ENCODE peak calls at places on chromosome 16, in six cellular contexts. V, L, H, P, S and D are unnamed samples.

GRCh38 chr16:73504591-73504990 is 456.7 kb upstream of the ZFHX3 start:
- DNase-seq in V (no peak), L (no peak), H (no peak), P (no peak), S (no peak), D (no peak)

GRCh38 chr16:24508614-24509013 is 30.8 kb upstream of the RBBP6 start:
- DNase-seq in V (no peak), L (no peak), H (peak; percentile 79), P (no peak), S (peak; percentile 56), D (peak; percentile 40)

GRCh38 chr16:49497466-49497865 is 123.9 kb downstream of the C16orf78 start:
- DNase-seq in V (no peak), L (no peak), H (no peak), P (no peak), S (no peak), D (no peak)

GRCh38 chr16:68356249-68356918 is 45.6 kb downstream of the PRMT7 start:
- DNase-seq in V (no peak), L (peak; percentile 21), H (no peak), P (no peak), S (no peak), D (peak; percentile 75)

GRCh38 chr16:77359065-77359502 is 75.8 kb downstream of the ADAMTS18 start:
- DNase-seq in V (no peak), L (no peak), H (peak; percentile 0), P (no peak), S (no peak), D (no peak)

GRCh38 chr16:80804061-80804450 is 342 bp downstream of the CDYL2 start:
- DNase-seq in V (peak; percentile 43), L (peak; percentile 66), H (peak; percentile 46), P (no peak), S (peak; percentile 62), D (peak; percentile 64)

GRCh38 chr16:27512061-27512460 is 37.7 kb downstream of the GTF3C1 start:
- DNase-seq in V (no peak), L (no peak), H (no peak), P (no peak), S (no peak), D (no peak)

GRCh38 chr16:3637371-3637923 is 17.0 kb upstream of the DNASE1 start:
- DNase-seq in V (no peak), L (no peak), H (peak; percentile 8), P (no peak), S (peak; percentile 14), D (no peak)

GRCh38 chr16:58222532-58223316 is 24.8 kb upstream of the CSNK2A2 start:
- DNase-seq in V (no peak), L (peak; percentile 79), H (peak; percentile 25), P (peak; percentile 23), S (peak; percentile 6), D (no peak)

GRCh38 chr16:85871756-85872155 is 27.2 kb upstream of the IRF8 start:
- DNase-seq in V (no peak), L (no peak), H (no peak), P (no peak), S (no peak), D (no peak)
- H3K4me1 ChIP-seq in V (peaks cover 7% of the 10 kb centered on the region), L (no peaks in the 10 kb centered on the region), H (no peaks in the 10 kb centered on the region), P (no peaks in the 10 kb centered on the region), S (peaks cover 2% of the 10 kb centered on the region), D (peaks cover 3% of the 10 kb centered on the region)

DNA sequence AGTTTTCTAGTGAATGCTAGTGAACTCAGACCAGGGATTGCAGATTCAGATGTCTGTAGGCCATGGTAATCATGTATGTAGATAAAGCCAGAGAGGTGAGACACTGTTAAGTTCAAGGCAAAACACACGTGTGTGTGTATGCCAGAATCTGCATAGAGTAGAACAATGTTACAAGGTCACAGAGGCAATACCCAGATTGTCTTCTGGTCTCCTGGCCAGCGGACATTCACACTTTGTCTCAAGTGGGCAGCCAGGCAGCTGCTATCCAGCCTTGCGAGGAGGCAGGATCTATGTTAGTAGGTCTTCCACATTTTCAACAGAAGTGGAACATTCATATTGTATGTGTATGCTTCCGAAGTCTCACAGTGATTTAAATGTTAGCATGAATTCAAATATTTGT is 244.4 kb downstream of the FTO start:
- DNase-seq in V (no peak), L (no peak), H (no peak), P (no peak), S (no peak), D (no peak)
- H3K4me1 ChIP-seq in V (peaks cover 23% of the 10 kb centered on the region), L (no peaks in the 10 kb centered on the region), H (peaks cover 3% of the 10 kb centered on the region), P (no peaks in the 10 kb centered on the region), S (peaks cover 26% of the 10 kb centered on the region), D (peaks cover 9% of the 10 kb centered on the region)

DNA sequence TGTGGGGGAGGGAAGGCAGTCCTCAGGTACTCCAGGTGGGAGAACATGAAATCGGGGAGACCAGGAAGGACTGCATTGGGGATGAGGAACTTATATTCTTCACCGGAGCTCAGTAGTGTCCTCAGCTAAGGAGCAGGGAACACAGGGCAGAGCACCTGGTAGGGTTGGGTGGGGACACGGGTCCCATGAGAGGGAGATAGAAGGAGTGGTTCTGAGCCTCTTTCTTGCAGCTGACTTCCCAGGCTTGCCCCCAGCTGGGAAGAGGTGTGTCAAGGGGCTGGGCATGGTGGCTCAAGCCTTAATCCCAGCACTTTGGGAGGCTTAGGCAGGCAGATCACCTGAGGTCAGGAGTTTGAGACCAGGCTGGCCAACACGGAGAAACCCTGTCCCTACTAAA is 2.1 kb downstream of the FHOD1 start:
- DNase-seq in V (no peak), L (peak; percentile 13), H (no peak), P (no peak), S (no peak), D (peak; percentile 15)
- H3K4me1 ChIP-seq in V (peaks cover 94% of the 10 kb centered on the region), L (no peaks in the 10 kb centered on the region), H (peaks cover 59% of the 10 kb centered on the region), P (peaks cover 71% of the 10 kb centered on the region), S (peaks cover 73% of the 10 kb centered on the region), D (peaks cover 66% of the 10 kb centered on the region)

GRCh38 chr16:89383095-89384003 is 107.0 kb downstream of the ANKRD11 start:
- DNase-seq in V (peak; percentile 49), L (peak; percentile 65), H (peak; percentile 47), P (no peak), S (no peak), D (peak; percentile 75)
- H3K4me1 ChIP-seq in V (peaks cover 90% of the 10 kb centered on the region), L (peaks cover 5% of the 10 kb centered on the region), H (peaks cover 14% of the 10 kb centered on the region), P (peaks cover 40% of the 10 kb centered on the region), S (peaks cover 19% of the 10 kb centered on the region), D (peaks cover 32% of the 10 kb centered on the region)